ENCODE peak calls at places on chromosomes 12 and 14, in eight cellular contexts. Z, Y, R, L, F, W, A and X are unnamed samples.

GRCh38 chr12:119014368-119014767 is 33.0 kb downstream of the SRRM4 start:
- DNase-seq in Z (no peak), Y (no peak), R (no peak), L (no peak), F (no peak), W (no peak), A (no peak), X (no peak)

GRCh38 chr12:27104546-27104945 is 22.2 kb upstream of the C12orf71 start:
- DNase-seq in Z (no peak), Y (no peak), R (no peak), L (no peak), F (no peak), W (no peak), A (no peak), X (no peak)

GRCh38 chr14:88669346-88669745 is 106.5 kb downstream of the ZC3H14 start:
- DNase-seq in Z (no peak), Y (no peak), R (no peak), L (no peak), F (no peak), W (no peak), A (no peak), X (no peak)

GRCh38 chr14:22699801-22700564 is 55.8 kb upstream of the OR6J1 start:
- DNase-seq in Z (no peak), Y (no peak), R (no peak), L (no peak), F (no peak), W (no peak), A (no peak), X (no peak)

GRCh38 chr14:85319998-85320397 is 209.9 kb upstream of the FLRT2 start:
- DNase-seq in Z (no peak), Y (no peak), R (no peak), L (no peak), F (no peak), W (no peak), A (no peak), X (no peak)

GRCh38 chr14:103973354-103973753 is 31.0 kb upstream of the RD3L start:
- DNase-seq in Z (no peak), Y (no peak), R (no peak), L (no peak), F (no peak), W (no peak), A (no peak), X (peak)

GRCh38 chr12:68336754-68337343 is 4.7 kb upstream of the MDM1 start:
- DNase-seq in Z (no peak), Y (no peak), R (no peak), L (no peak), F (no peak), W (no peak), A (peak), X (no peak)

GRCh38 chr12:113399490-113399889 is 4.2 kb downstream of the SDS start:
- DNase-seq in Z (no peak), Y (no peak), R (no peak), L (no peak), F (no peak), W (no peak), A (no peak), X (no peak)

GRCh38 chr14:29558516-29558915 is 369.1 kb downstream of the PRKD1 start:
- DNase-seq in Z (no peak), Y (no peak), R (no peak), L (no peak), F (no peak), W (no peak), A (no peak), X (no peak)

GRCh38 chr14:69755784-69756183 is 11.2 kb upstream of the SRSF5 start:
- DNase-seq in Z (no peak), Y (no peak), R (no peak), L (no peak), F (no peak), W (no peak), A (peak), X (no peak)

GRCh38 chr14:24818823-24819341 is 184.9 kb upstream of the GZMB start:
- DNase-seq in Z (no peak), Y (no peak), R (no peak), L (no peak), F (no peak), W (no peak), A (no peak), X (no peak)

GRCh38 chr14:94136575-94137331 is 7.3 kb upstream of the IFI27L2 start:
- DNase-seq in Z (peak), Y (peak), R (peak), L (no peak), F (peak), W (peak), A (peak), X (peak)

GRCh38 chr14:69048456-69048855 is 69.4 kb upstream of the ACTN1 start:
- DNase-seq in Z (no peak), Y (no peak), R (no peak), L (no peak), F (no peak), W (no peak), A (no peak), X (peak)

GRCh38 chr12:126663304-126664094 is 1598.3 kb downstream of the AACS start:
- DNase-seq in Z (peak), Y (no peak), R (no peak), L (no peak), F (no peak), W (no peak), A (no peak), X (peak)

GRCh38 chr12:109387425-109388166 is 39.9 kb downstream of the MYO1H start:
- DNase-seq in Z (peak), Y (no peak), R (peak), L (no peak), F (no peak), W (no peak), A (no peak), X (peak)

GRCh38 chr14:67675219-67675582 is 769 bp upstream of the VTI1B start:
- DNase-seq in Z (no peak), Y (no peak), R (no peak), L (no peak), F (no peak), W (no peak), A (no peak), X (no peak)

GRCh38 chr12:107435072-107435471 is 250.5 kb upstream of the PWP1 start:
- DNase-seq in Z (no peak), Y (no peak), R (no peak), L (no peak), F (no peak), W (no peak), A (no peak), X (no peak)

GRCh38 chr12:22046090-22046967 is at the start of gene CMAS:
- DNase-seq in Z (peak), Y (peak), R (peak), L (peak), F (peak), W (peak), A (peak), X (peak)

GRCh38 chr12:76587428-76588178 is 28.0 kb upstream of the OSBPL8 start:
- DNase-seq in Z (no peak), Y (no peak), R (no peak), L (no peak), F (no peak), W (no peak), A (no peak), X (no peak)

DNA sequence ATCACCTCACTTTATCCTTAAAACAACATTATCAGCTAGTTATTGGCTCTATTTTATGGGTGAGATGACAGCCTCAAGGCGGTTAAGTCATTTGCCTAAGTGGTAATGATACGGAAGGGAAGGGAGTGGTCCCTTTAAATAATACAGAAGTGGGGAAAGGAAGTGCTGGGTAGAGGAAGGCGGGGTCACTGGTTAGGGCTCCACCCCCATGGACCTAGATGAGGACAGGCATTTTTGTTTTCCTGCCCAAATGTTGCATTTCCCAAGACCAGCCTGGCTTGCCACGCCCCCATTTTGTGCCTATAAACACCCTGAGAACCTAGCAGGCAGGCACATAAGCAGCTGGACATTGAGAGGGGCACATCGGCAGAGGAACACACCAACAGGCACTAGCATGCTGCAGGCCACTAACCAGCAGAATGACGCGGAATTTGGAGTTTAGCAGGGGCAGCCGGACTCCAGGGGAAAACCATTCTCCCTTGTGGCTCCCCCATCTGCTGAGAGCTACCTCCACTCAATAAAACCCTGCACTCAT is 100.9 kb downstream of the EPS8 start:
- DNase-seq in Z (peak), Y (no peak), R (peak), L (no peak), F (peak), W (peak), A (no peak), X (peak)
- TF ChIP-seq POLR2A in Z (no peak), Y (no peak), R (no peak), L (no peak), F (peak), W (no peak), A (no peak), X (no peak)

GRCh38 chr12:111448831-111449790 is 43.4 kb downstream of the SH2B3 start:
- DNase-seq in Z (no peak), Y (no peak), R (peak), L (no peak), F (no peak), W (no peak), A (no peak), X (peak)

GRCh38 chr12:111451232-111451631 is 45.5 kb downstream of the SH2B3 start:
- DNase-seq in Z (no peak), Y (no peak), R (no peak), L (no peak), F (no peak), W (no peak), A (no peak), X (no peak)

GRCh38 chr12:111451649-111452129 is 46.0 kb downstream of the SH2B3 start:
- DNase-seq in Z (peak), Y (no peak), R (peak), L (no peak), F (no peak), W (no peak), A (no peak), X (peak)

GRCh38 chr12:111448266-111448830 is 42.6 kb downstream of the SH2B3 start:
- DNase-seq in Z (no peak), Y (no peak), R (peak), L (no peak), F (no peak), W (no peak), A (no peak), X (peak)

DNA sequence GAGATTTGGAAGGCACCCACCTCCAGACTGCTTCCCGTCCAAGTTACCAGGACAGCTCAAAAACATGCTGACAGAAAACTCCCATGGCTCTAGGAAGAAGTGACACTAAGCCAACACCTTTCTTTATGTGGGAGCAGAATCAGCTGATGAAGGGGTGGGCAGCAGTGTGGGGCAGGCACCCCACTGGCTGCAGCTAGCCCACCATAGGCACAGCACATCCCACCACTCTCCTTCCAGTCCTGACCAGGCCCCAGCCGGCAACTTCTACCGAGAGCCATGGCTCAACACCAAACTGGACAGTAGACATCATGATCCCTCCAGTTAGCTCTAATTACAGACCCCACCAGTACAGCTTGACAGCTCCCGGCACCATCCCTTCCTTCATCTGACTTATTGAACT is 45.0 kb downstream of the SH2B3 start:
- DNase-seq in Z (no peak), Y (no peak), R (peak), L (no peak), F (no peak), W (no peak), A (no peak), X (peak)
- TF ChIP-seq POLR2A in Z (no peak), Y (peak), R (no peak), L (peak), F (no peak), W (no peak), A (no peak), X (no peak)

GRCh38 chr12:6534158-6534913 is at the start of gene GAPDH:
- DNase-seq in Z (peak), Y (peak), R (peak), L (peak), F (peak), W (peak), A (peak), X (peak)
- TF ChIP-seq POLR2A in Z (peak), Y (peak), R (no peak), L (peak), F (peak), W (peak), A (peak), X (no peak)

GRCh38 chr14:90396342-90397339 is at the start of gene CALM1:
- DNase-seq in Z (peak), Y (peak), R (peak), L (peak), F (peak), W (peak), A (peak), X (peak)

GRCh38 chr14:90398841-90399540 is 2.2 kb downstream of the CALM1 start:
- DNase-seq in Z (no peak), Y (no peak), R (no peak), L (no peak), F (no peak), W (no peak), A (no peak), X (no peak)

GRCh38 chr14:90398315-90398811 is 1.5 kb downstream of the CALM1 start:
- DNase-seq in Z (no peak), Y (no peak), R (peak), L (peak), F (no peak), W (peak), A (no peak), X (peak)

GRCh38 chr14:90399541-90400444 is 3.0 kb downstream of the CALM1 start:
- DNase-seq in Z (peak), Y (peak), R (peak), L (peak), F (peak), W (peak), A (peak), X (peak)

DNA sequence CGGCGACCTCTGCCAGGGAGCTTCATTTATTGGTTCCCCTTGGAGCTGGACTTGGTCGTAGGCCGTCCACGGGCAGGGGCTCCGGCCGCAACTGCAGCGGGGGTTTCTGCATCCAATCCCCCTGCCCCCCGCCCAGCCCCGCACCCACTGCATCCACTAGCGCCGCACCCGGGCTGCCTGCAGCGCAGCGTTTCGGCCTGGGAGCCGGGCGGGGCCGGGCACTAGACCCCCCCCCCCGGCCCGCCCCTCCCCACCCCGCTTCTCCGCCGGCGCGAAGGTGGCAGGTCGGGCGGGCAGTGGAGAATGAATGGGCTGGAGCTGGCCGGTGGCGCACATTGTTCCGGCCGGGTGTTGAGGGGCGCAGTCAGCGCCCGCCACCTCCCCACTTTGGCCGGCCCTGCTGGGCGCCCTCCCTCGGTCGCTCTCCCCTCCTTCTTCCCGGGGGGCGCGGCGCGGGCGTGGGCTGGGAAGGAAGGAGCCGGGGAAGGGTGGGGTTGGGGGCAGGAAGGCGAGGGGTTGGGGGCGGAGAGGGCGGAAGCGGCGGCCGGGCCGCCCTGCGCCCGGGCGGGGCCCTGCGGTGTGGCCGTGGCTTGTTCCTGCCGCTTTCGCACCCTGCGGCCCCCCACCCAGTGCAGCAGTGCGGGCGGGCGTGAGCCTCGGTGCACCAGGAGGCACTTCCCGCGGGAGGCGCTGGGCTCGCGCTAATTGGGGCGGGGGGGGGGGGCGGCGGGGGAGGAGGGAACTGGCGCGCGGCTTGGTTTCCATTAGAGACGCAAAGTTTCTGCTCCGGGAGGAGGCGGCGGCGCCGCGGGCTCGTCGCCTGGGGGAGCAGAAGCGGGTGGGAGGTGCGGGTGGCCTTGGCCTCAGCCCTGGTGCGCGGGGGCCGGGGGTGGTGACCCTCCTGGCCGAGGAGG is 829 bp downstream of the CALM1 start:
- DNase-seq in Z (no peak), Y (peak), R (peak), L (peak), F (no peak), W (peak), A (no peak), X (peak)
- TF ChIP-seq POLR2A in Z (no peak), Y (no peak), R (no peak), L (no peak), F (no peak), W (no peak), A (no peak), X (no peak)

DNA sequence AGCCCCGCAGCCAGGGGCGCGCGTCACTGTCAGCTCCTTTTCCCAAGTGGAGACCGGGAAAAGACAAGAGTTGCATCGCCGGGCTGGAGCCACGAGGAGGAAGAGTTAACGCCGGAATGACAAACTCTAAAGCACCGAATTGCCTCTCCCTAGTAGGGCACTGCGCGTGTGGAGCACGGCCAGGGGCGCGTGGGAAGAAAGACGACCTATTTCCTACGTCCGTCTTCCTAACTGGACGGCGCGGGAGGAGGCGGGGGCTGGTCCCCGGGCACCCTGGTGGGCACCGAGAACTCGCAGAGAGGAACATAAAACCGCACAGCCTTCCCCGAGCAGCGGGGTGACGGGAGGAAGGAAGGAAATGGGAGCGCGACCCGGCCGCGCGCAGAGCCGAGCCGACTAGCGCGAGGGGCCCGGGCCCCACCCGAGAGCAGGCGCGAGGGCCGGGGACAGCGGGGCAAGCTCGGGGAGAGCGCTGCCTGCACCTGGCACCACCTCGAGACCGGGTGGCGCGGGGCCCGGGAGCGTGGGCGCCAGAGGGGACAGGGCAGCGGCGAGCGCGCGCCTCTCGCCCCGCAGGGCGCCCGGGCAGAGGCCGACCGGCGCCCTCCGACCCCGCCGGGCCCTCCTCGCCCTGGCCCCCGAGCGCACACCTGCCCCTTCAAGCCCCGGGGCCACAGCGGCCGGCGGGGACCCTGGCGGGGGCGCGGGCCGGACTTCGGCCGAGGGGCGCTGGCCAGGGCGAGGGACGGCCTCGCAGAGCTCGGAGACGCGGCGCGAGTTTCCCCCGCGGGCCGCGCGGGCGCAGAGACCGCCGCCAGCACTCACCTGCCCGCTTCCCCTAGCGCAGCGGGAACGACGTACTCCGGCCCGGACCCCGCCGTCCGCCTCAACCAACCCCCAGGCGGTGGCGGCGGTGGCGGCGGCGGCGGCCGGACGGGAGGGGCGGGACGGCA is 480 bp downstream of the SETD3 start:
- DNase-seq in Z (peak), Y (peak), R (peak), L (peak), F (no peak), W (peak), A (peak), X (peak)
- TF ChIP-seq POLR2A in Z (no peak), Y (peak), R (no peak), L (no peak), F (peak), W (no peak), A (peak), X (no peak)

GRCh38 chr14:54697806-54698205 is 130.9 kb downstream of the SAMD4A start:
- DNase-seq in Z (no peak), Y (no peak), R (no peak), L (no peak), F (no peak), W (no peak), A (no peak), X (no peak)

GRCh38 chr14:54700717-54701116 is 133.8 kb downstream of the SAMD4A start:
- DNase-seq in Z (no peak), Y (no peak), R (no peak), L (no peak), F (no peak), W (no peak), A (no peak), X (no peak)

GRCh38 chr14:54698501-54698900 is 131.6 kb downstream of the SAMD4A start:
- DNase-seq in Z (no peak), Y (no peak), R (no peak), L (no peak), F (no peak), W (no peak), A (no peak), X (no peak)

GRCh38 chr14:54699735-54700134 is 132.8 kb downstream of the SAMD4A start:
- DNase-seq in Z (no peak), Y (no peak), R (no peak), L (no peak), F (no peak), W (no peak), A (no peak), X (no peak)

DNA sequence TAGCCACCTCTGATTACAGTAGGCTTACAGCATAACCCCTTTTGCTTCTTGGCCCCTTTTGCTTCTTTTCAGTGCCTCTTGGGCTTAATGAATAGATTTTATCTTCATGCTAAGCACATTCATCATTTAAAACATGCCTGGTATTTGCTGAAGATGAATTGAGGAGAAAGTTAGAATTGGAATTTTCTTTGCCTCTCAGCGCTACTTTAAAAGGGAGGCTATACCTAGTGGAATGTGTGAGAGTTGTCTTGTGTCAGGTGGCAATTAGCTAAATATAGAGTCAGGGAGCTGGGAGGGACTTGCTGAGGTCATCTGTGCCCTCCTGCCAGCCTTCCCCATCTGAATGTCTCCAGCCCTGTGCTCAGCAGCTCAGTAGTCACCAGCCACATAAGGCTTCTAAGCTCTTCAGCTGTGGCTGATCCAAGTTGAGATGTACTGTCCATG is 132.2 kb downstream of the SAMD4A start:
- DNase-seq in Z (no peak), Y (no peak), R (no peak), L (no peak), F (no peak), W (no peak), A (no peak), X (no peak)
- TF ChIP-seq POLR2A in Z (no peak), Y (no peak), R (no peak), L (no peak), F (no peak), W (no peak), A (no peak), X (no peak)